ENCODE peak calls at places on chromosomes 7 and 10, in eight cellular contexts. One of them, this sample, is unnamed.

GRCh38 chr7:33334349-33334748 is 205.0 kb downstream of the BBS9 start:
- DNase-seq in tibial artery: no peak
- DNase-seq in foreskin keratinocyte: peak; percentile 21
- DNase-seq in fibroblast of lung: peak; percentile 21
- DNase-seq in cardiac fibroblast: peak; percentile 52
- DNase-seq in Calu3: peak; percentile 28
- DNase-seq in D721Med: no peak
- DNase-seq in dorsolateral prefrontal cortex: no peak
- DNase-seq in this sample: no peak

GRCh38 chr7:115494529-115495147 is 535.9 kb downstream of the TFEC start:
- DNase-seq in tibial artery: no peak
- DNase-seq in foreskin keratinocyte: no peak
- DNase-seq in fibroblast of lung: no peak
- DNase-seq in cardiac fibroblast: no peak
- DNase-seq in Calu3: no peak
- DNase-seq in D721Med: no peak
- DNase-seq in dorsolateral prefrontal cortex: no peak
- DNase-seq in this sample: no peak

GRCh38 chr7:48087349-48087748 is 1.7 kb upstream of the UPP1 start:
- DNase-seq in tibial artery: no peak
- DNase-seq in foreskin keratinocyte: peak; percentile 80
- DNase-seq in fibroblast of lung: peak; percentile 76
- DNase-seq in cardiac fibroblast: peak; percentile 77
- DNase-seq in Calu3: no peak
- DNase-seq in D721Med: no peak
- DNase-seq in dorsolateral prefrontal cortex: no peak
- DNase-seq in this sample: no peak

GRCh38 chr7:1544178-1544895 is 11.7 kb downstream of the TMEM184A start:
- DNase-seq in tibial artery: peak; percentile 69
- DNase-seq in foreskin keratinocyte: peak; percentile 20
- DNase-seq in fibroblast of lung: no peak
- DNase-seq in cardiac fibroblast: no peak
- DNase-seq in Calu3: no peak
- DNase-seq in D721Med: no peak
- DNase-seq in dorsolateral prefrontal cortex: no peak
- DNase-seq in this sample: peak; percentile 27

GRCh38 chr10:13528138-13528874 is 508 bp downstream of the BEND7 start:
- DNase-seq in tibial artery: no peak
- DNase-seq in foreskin keratinocyte: no peak
- DNase-seq in fibroblast of lung: no peak
- DNase-seq in cardiac fibroblast: peak; percentile 11
- DNase-seq in Calu3: peak; percentile 29
- DNase-seq in D721Med: no peak
- DNase-seq in dorsolateral prefrontal cortex: no peak
- DNase-seq in this sample: peak; percentile 54

GRCh38 chr10:11881477-11882417 is 58.6 kb downstream of the PROSER2 start:
- DNase-seq in tibial artery: no peak
- DNase-seq in foreskin keratinocyte: peak; percentile 92
- DNase-seq in fibroblast of lung: no peak
- DNase-seq in cardiac fibroblast: peak; percentile 19
- DNase-seq in Calu3: peak; percentile 64
- DNase-seq in D721Med: no peak
- DNase-seq in dorsolateral prefrontal cortex: no peak
- DNase-seq in this sample: no peak

GRCh38 chr10:35259769-35260397 is 76.4 kb upstream of the CCNY start:
- DNase-seq in tibial artery: no peak
- DNase-seq in foreskin keratinocyte: peak; percentile 95
- DNase-seq in fibroblast of lung: peak; percentile 83
- DNase-seq in cardiac fibroblast: peak; percentile 71
- DNase-seq in Calu3: no peak
- DNase-seq in D721Med: no peak
- DNase-seq in dorsolateral prefrontal cortex: no peak
- DNase-seq in this sample: no peak

GRCh38 chr10:104707602-104708160 is 66.6 kb downstream of the SORCS3 start:
- DNase-seq in tibial artery: no peak
- DNase-seq in foreskin keratinocyte: no peak
- DNase-seq in fibroblast of lung: no peak
- DNase-seq in cardiac fibroblast: no peak
- DNase-seq in Calu3: no peak
- DNase-seq in D721Med: no peak
- DNase-seq in dorsolateral prefrontal cortex: no peak
- DNase-seq in this sample: no peak

GRCh38 chr10:110747609-110748464 is 103.7 kb downstream of the RBM20 start:
- DNase-seq in tibial artery: no peak
- DNase-seq in foreskin keratinocyte: no peak
- DNase-seq in fibroblast of lung: no peak
- DNase-seq in cardiac fibroblast: peak; percentile 51
- DNase-seq in Calu3: no peak
- DNase-seq in D721Med: no peak
- DNase-seq in dorsolateral prefrontal cortex: no peak
- DNase-seq in this sample: no peak

GRCh38 chr7:64183126-64183742 is 23.8 kb upstream of the ZNF735 start:
- DNase-seq in tibial artery: no peak
- DNase-seq in foreskin keratinocyte: no peak
- DNase-seq in fibroblast of lung: no peak
- DNase-seq in cardiac fibroblast: no peak
- DNase-seq in Calu3: no peak
- DNase-seq in D721Med: no peak
- DNase-seq in dorsolateral prefrontal cortex: peak; percentile 41
- DNase-seq in this sample: peak; percentile 27

GRCh38 chr7:101557421-101557820 is 71.7 kb downstream of the MYL10 start:
- DNase-seq in tibial artery: peak; percentile 28
- DNase-seq in foreskin keratinocyte: no peak
- DNase-seq in fibroblast of lung: no peak
- DNase-seq in cardiac fibroblast: no peak
- DNase-seq in Calu3: no peak
- DNase-seq in D721Med: no peak
- DNase-seq in dorsolateral prefrontal cortex: no peak
- DNase-seq in this sample: peak; percentile 9

GRCh38 chr7:95476904-95477594 is 8.7 kb upstream of the ASB4 start:
- DNase-seq in tibial artery: peak; percentile 66
- DNase-seq in foreskin keratinocyte: peak; percentile 49
- DNase-seq in fibroblast of lung: peak; percentile 83
- DNase-seq in cardiac fibroblast: peak; percentile 86
- DNase-seq in Calu3: peak; percentile 40
- DNase-seq in D721Med: no peak
- DNase-seq in dorsolateral prefrontal cortex: peak; percentile 23
- DNase-seq in this sample: peak; percentile 55

GRCh38 chr7:35691827-35692307 is 3.1 kb downstream of the HERPUD2 start:
- DNase-seq in tibial artery: no peak
- DNase-seq in foreskin keratinocyte: no peak
- DNase-seq in fibroblast of lung: peak; percentile 18
- DNase-seq in cardiac fibroblast: peak; percentile 37
- DNase-seq in Calu3: no peak
- DNase-seq in D721Med: no peak
- DNase-seq in dorsolateral prefrontal cortex: no peak
- DNase-seq in this sample: no peak

GRCh38 chr10:88194041-88194887 is 330.8 kb downstream of the PTEN start:
- DNase-seq in tibial artery: no peak
- DNase-seq in foreskin keratinocyte: peak; percentile 76
- DNase-seq in fibroblast of lung: peak; percentile 44
- DNase-seq in cardiac fibroblast: no peak
- DNase-seq in Calu3: no peak
- DNase-seq in D721Med: no peak
- DNase-seq in dorsolateral prefrontal cortex: no peak
- DNase-seq in this sample: peak; percentile 58

GRCh38 chr10:116697816-116698215 is 44.5 kb downstream of the HSPA12A start:
- DNase-seq in tibial artery: no peak
- DNase-seq in foreskin keratinocyte: no peak
- DNase-seq in fibroblast of lung: no peak
- DNase-seq in cardiac fibroblast: no peak
- DNase-seq in Calu3: no peak
- DNase-seq in D721Med: no peak
- DNase-seq in dorsolateral prefrontal cortex: no peak
- DNase-seq in this sample: no peak

GRCh38 chr7:157986051-157986450 is 601.6 kb downstream of the PTPRN2 start:
- DNase-seq in tibial artery: no peak
- DNase-seq in foreskin keratinocyte: no peak
- DNase-seq in fibroblast of lung: no peak
- DNase-seq in cardiac fibroblast: no peak
- DNase-seq in Calu3: no peak
- DNase-seq in D721Med: no peak
- DNase-seq in dorsolateral prefrontal cortex: no peak
- DNase-seq in this sample: peak; percentile 15

GRCh38 chr10:93357680-93358079 is 124.5 kb downstream of the MYOF start:
- DNase-seq in tibial artery: no peak
- DNase-seq in foreskin keratinocyte: no peak
- DNase-seq in fibroblast of lung: peak; percentile 41
- DNase-seq in cardiac fibroblast: peak; percentile 57
- DNase-seq in Calu3: peak; percentile 7
- DNase-seq in D721Med: peak; percentile 36
- DNase-seq in dorsolateral prefrontal cortex: no peak
- DNase-seq in this sample: no peak

GRCh38 chr10:103232772-103233488 is 12.8 kb upstream of the RPEL1 start:
- DNase-seq in tibial artery: no peak
- DNase-seq in foreskin keratinocyte: peak; percentile 81
- DNase-seq in fibroblast of lung: peak; percentile 79
- DNase-seq in cardiac fibroblast: peak; percentile 75
- DNase-seq in Calu3: no peak
- DNase-seq in D721Med: no peak
- DNase-seq in dorsolateral prefrontal cortex: no peak
- DNase-seq in this sample: no peak

GRCh38 chr10:100660945-100661344 is 84.4 kb upstream of the PAX2 start:
- DNase-seq in tibial artery: no peak
- DNase-seq in foreskin keratinocyte: peak; percentile 10
- DNase-seq in fibroblast of lung: no peak
- DNase-seq in cardiac fibroblast: no peak
- DNase-seq in Calu3: no peak
- DNase-seq in D721Med: no peak
- DNase-seq in dorsolateral prefrontal cortex: no peak
- DNase-seq in this sample: no peak

GRCh38 chr7:47347346-47347745 is 234.6 kb downstream of the TNS3 start:
- DNase-seq in tibial artery: no peak
- DNase-seq in foreskin keratinocyte: no peak
- DNase-seq in fibroblast of lung: no peak
- DNase-seq in cardiac fibroblast: no peak
- DNase-seq in Calu3: no peak
- DNase-seq in D721Med: no peak
- DNase-seq in dorsolateral prefrontal cortex: no peak
- DNase-seq in this sample: no peak

GRCh38 chr7:148684289-148684688 is 14.4 kb upstream of the CUL1 start:
- DNase-seq in tibial artery: no peak
- DNase-seq in foreskin keratinocyte: no peak
- DNase-seq in fibroblast of lung: no peak
- DNase-seq in cardiac fibroblast: no peak
- DNase-seq in Calu3: no peak
- DNase-seq in D721Med: no peak
- DNase-seq in dorsolateral prefrontal cortex: no peak
- DNase-seq in this sample: no peak

GRCh38 chr10:43803816-43804215 is 155.1 kb upstream of the ZNF32 start:
- DNase-seq in tibial artery: no peak
- DNase-seq in foreskin keratinocyte: no peak
- DNase-seq in fibroblast of lung: no peak
- DNase-seq in cardiac fibroblast: no peak
- DNase-seq in Calu3: no peak
- DNase-seq in D721Med: no peak
- DNase-seq in dorsolateral prefrontal cortex: no peak
- DNase-seq in this sample: no peak

GRCh38 chr7:3942778-3943177 is 641.7 kb downstream of the SDK1 start:
- DNase-seq in tibial artery: no peak
- DNase-seq in foreskin keratinocyte: no peak
- DNase-seq in fibroblast of lung: peak; percentile 55
- DNase-seq in cardiac fibroblast: no peak
- DNase-seq in Calu3: no peak
- DNase-seq in D721Med: no peak
- DNase-seq in dorsolateral prefrontal cortex: no peak
- DNase-seq in this sample: no peak

GRCh38 chr10:48659790-48660189 is 24.9 kb upstream of the WDFY4 start:
- DNase-seq in tibial artery: no peak
- DNase-seq in foreskin keratinocyte: no peak
- DNase-seq in fibroblast of lung: peak; percentile 19
- DNase-seq in cardiac fibroblast: peak; percentile 19
- DNase-seq in Calu3: no peak
- DNase-seq in D721Med: no peak
- DNase-seq in dorsolateral prefrontal cortex: no peak
- DNase-seq in this sample: no peak
- TF ChIP-seq CTCF in tibial artery: no peak
- TF ChIP-seq CTCF in foreskin keratinocyte: no peak
- TF ChIP-seq CTCF in fibroblast of lung: peak; percentile 35
- TF ChIP-seq CTCF in cardiac fibroblast: peak; percentile 34
- TF ChIP-seq CTCF in Calu3: no peak
- TF ChIP-seq CTCF in D721Med: peak; percentile 9
- TF ChIP-seq CTCF in dorsolateral prefrontal cortex: no peak
- TF ChIP-seq CTCF in this sample: no peak

GRCh38 chr10:27724287-27724686 is 21.3 kb downstream of the MKX start:
- DNase-seq in tibial artery: no peak
- DNase-seq in foreskin keratinocyte: peak; percentile 7
- DNase-seq in fibroblast of lung: no peak
- DNase-seq in cardiac fibroblast: no peak
- DNase-seq in Calu3: no peak
- DNase-seq in D721Med: no peak
- DNase-seq in dorsolateral prefrontal cortex: no peak
- DNase-seq in this sample: no peak
- TF ChIP-seq CTCF in tibial artery: no peak
- TF ChIP-seq CTCF in foreskin keratinocyte: peak; percentile 51
- TF ChIP-seq CTCF in fibroblast of lung: peak; percentile 43
- TF ChIP-seq CTCF in cardiac fibroblast: no peak
- TF ChIP-seq CTCF in Calu3: no peak
- TF ChIP-seq CTCF in D721Med: peak; percentile 18
- TF ChIP-seq CTCF in dorsolateral prefrontal cortex: no peak
- TF ChIP-seq CTCF in this sample: no peak

GRCh38 chr10:5900247-5900646 is 10.2 kb downstream of the FBH1 start:
- DNase-seq in tibial artery: peak; percentile 54
- DNase-seq in foreskin keratinocyte: no peak
- DNase-seq in fibroblast of lung: no peak
- DNase-seq in cardiac fibroblast: no peak
- DNase-seq in Calu3: no peak
- DNase-seq in D721Med: no peak
- DNase-seq in dorsolateral prefrontal cortex: no peak
- DNase-seq in this sample: no peak

GRCh38 chr10:5904227-5904626 is 14.2 kb downstream of the FBH1 start:
- DNase-seq in tibial artery: no peak
- DNase-seq in foreskin keratinocyte: no peak
- DNase-seq in fibroblast of lung: no peak
- DNase-seq in cardiac fibroblast: no peak
- DNase-seq in Calu3: no peak
- DNase-seq in D721Med: no peak
- DNase-seq in dorsolateral prefrontal cortex: no peak
- DNase-seq in this sample: no peak

GRCh38 chr10:5903563-5903962 is 13.5 kb downstream of the FBH1 start:
- DNase-seq in tibial artery: no peak
- DNase-seq in foreskin keratinocyte: no peak
- DNase-seq in fibroblast of lung: no peak
- DNase-seq in cardiac fibroblast: no peak
- DNase-seq in Calu3: no peak
- DNase-seq in D721Med: no peak
- DNase-seq in dorsolateral prefrontal cortex: no peak
- DNase-seq in this sample: no peak

GRCh38 chr10:5905854-5906507 is 15.9 kb downstream of the FBH1 start:
- DNase-seq in tibial artery: peak; percentile 48
- DNase-seq in foreskin keratinocyte: no peak
- DNase-seq in fibroblast of lung: no peak
- DNase-seq in cardiac fibroblast: no peak
- DNase-seq in Calu3: no peak
- DNase-seq in D721Med: no peak
- DNase-seq in dorsolateral prefrontal cortex: no peak
- DNase-seq in this sample: peak; percentile 41

GRCh38 chr10:5902511-5903274 is 12.7 kb downstream of the FBH1 start:
- DNase-seq in tibial artery: peak; percentile 24
- DNase-seq in foreskin keratinocyte: no peak
- DNase-seq in fibroblast of lung: no peak
- DNase-seq in cardiac fibroblast: no peak
- DNase-seq in Calu3: no peak
- DNase-seq in D721Med: no peak
- DNase-seq in dorsolateral prefrontal cortex: no peak
- DNase-seq in this sample: no peak
- TF ChIP-seq CTCF in tibial artery: no peak
- TF ChIP-seq CTCF in foreskin keratinocyte: no peak
- TF ChIP-seq CTCF in fibroblast of lung: no peak
- TF ChIP-seq CTCF in cardiac fibroblast: no peak
- TF ChIP-seq CTCF in Calu3: no peak
- TF ChIP-seq CTCF in D721Med: no peak
- TF ChIP-seq CTCF in dorsolateral prefrontal cortex: no peak
- TF ChIP-seq CTCF in this sample: no peak

GRCh38 chr10:79502561-79503309 is 9.6 kb upstream of the EIF5AL1 start:
- DNase-seq in tibial artery: peak; percentile 58
- DNase-seq in foreskin keratinocyte: no peak
- DNase-seq in fibroblast of lung: no peak
- DNase-seq in cardiac fibroblast: peak; percentile 29
- DNase-seq in Calu3: peak; percentile 65
- DNase-seq in D721Med: no peak
- DNase-seq in dorsolateral prefrontal cortex: no peak
- DNase-seq in this sample: no peak
- TF ChIP-seq CTCF in tibial artery: peak; percentile 22
- TF ChIP-seq CTCF in foreskin keratinocyte: peak; percentile 49
- TF ChIP-seq CTCF in fibroblast of lung: peak; percentile 39
- TF ChIP-seq CTCF in cardiac fibroblast: peak; percentile 53
- TF ChIP-seq CTCF in Calu3: peak; percentile 75
- TF ChIP-seq CTCF in D721Med: peak; percentile 27
- TF ChIP-seq CTCF in dorsolateral prefrontal cortex: no peak
- TF ChIP-seq CTCF in this sample: peak; percentile 22